ENCODE peak calls at places on chromosomes 3 and 15, in six cellular contexts. One of them, this sample, is unnamed.

GRCh38 chr15:78791357-78791756 is 19.9 kb downstream of the ADAMTS7 start:
- DNase-seq in A673: no peak
- DNase-seq in HFF-Myc: no peak
- DNase-seq in fibroblast of lung: no peak
- DNase-seq in HepG2: no peak
- DNase-seq in GM12865: no peak
- DNase-seq in this sample: no peak

GRCh38 chr3:13069495-13069894 is 3.7 kb downstream of the IQSEC1 start:
- DNase-seq in fibroblast of lung: no peak
- DNase-seq in HFF-Myc: no peak
- DNase-seq in A673: no peak
- DNase-seq in GM12865: peak
- DNase-seq in HepG2: no peak
- DNase-seq in this sample: no peak

GRCh38 chr3:76972624-76973296 is 67.1 kb upstream of the ROBO2 start:
- DNase-seq in A673: no peak
- DNase-seq in fibroblast of lung: no peak
- DNase-seq in HepG2: peak
- DNase-seq in GM12865: no peak
- DNase-seq in HFF-Myc: no peak
- DNase-seq in this sample: no peak

GRCh38 chr15:100224206-100225185 is 117.3 kb downstream of the ADAMTS17 start:
- DNase-seq in GM12865: no peak
- DNase-seq in HepG2: no peak
- DNase-seq in A673: no peak
- DNase-seq in HFF-Myc: no peak
- DNase-seq in fibroblast of lung: peak
- DNase-seq in this sample: no peak

GRCh38 chr3:99781761-99782160 is 35.9 kb upstream of the CMSS1 start:
- DNase-seq in fibroblast of lung: peak
- DNase-seq in HepG2: no peak
- DNase-seq in A673: no peak
- DNase-seq in HFF-Myc: no peak
- DNase-seq in GM12865: no peak
- DNase-seq in this sample: no peak

GRCh38 chr3:58588030-58588614 is 10.9 kb upstream of the FAM107A start:
- DNase-seq in GM12865: peak
- DNase-seq in fibroblast of lung: peak
- DNase-seq in A673: peak
- DNase-seq in HFF-Myc: no peak
- DNase-seq in HepG2: no peak
- DNase-seq in this sample: no peak

GRCh38 chr3:45988100-45988761 is 7.4 kb downstream of the FYCO1 start:
- DNase-seq in GM12865: no peak
- DNase-seq in fibroblast of lung: peak
- DNase-seq in A673: no peak
- DNase-seq in HFF-Myc: no peak
- DNase-seq in HepG2: no peak
- DNase-seq in this sample: no peak

GRCh38 chr3:55662683-55663082 is 175.6 kb upstream of the WNT5A start:
- DNase-seq in GM12865: no peak
- DNase-seq in HepG2: no peak
- DNase-seq in fibroblast of lung: peak
- DNase-seq in A673: no peak
- DNase-seq in HFF-Myc: no peak
- DNase-seq in this sample: peak

GRCh38 chr15:38299216-38299615 is 46.6 kb downstream of the SPRED1 start:
- DNase-seq in GM12865: no peak
- DNase-seq in fibroblast of lung: peak
- DNase-seq in HepG2: no peak
- DNase-seq in A673: no peak
- DNase-seq in HFF-Myc: peak
- DNase-seq in this sample: peak

GRCh38 chr3:42090973-42091731 is at the start of gene TRAK1:
- DNase-seq in A673: no peak
- DNase-seq in fibroblast of lung: peak
- DNase-seq in GM12865: no peak
- DNase-seq in HFF-Myc: no peak
- DNase-seq in HepG2: no peak
- DNase-seq in this sample: no peak
- H3K4me3 ChIP-seq in A673: no peak
- H3K4me3 ChIP-seq in fibroblast of lung: no peak
- H3K4me3 ChIP-seq in GM12865: no peak
- H3K4me3 ChIP-seq in HFF-Myc: no peak
- H3K4me3 ChIP-seq in HepG2: no peak
- H3K4me3 ChIP-seq in this sample: no peak

DNA sequence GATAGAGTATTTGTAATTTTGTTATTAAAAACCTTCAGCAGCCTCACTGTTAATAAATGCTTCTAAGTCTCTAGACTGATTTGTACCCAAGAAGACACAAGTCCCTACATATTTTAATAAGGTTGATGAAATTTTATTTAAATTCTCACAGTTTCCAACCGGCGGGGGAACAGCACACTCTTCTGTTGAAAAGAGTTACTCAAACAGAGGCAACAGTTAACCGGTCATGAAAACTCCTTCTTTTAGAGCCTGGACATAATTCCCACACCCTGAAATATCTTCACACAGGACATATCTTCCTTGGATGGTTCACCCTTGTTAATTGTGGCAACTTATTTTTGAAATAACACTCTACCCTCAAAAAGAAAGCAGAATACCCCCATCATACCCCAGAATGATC is 278.8 kb downstream of the FOXP1 start:
- DNase-seq in HFF-Myc: no peak
- DNase-seq in GM12865: no peak
- DNase-seq in A673: peak
- DNase-seq in fibroblast of lung: no peak
- DNase-seq in HepG2: peak
- DNase-seq in this sample: no peak
- TF ChIP-seq CTCF in HFF-Myc: no peak
- TF ChIP-seq CTCF in GM12865: no peak
- TF ChIP-seq CTCF in A673: peak
- TF ChIP-seq CTCF in fibroblast of lung: peak
- TF ChIP-seq CTCF in HepG2: peak
- TF ChIP-seq CTCF in this sample: no peak

DNA sequence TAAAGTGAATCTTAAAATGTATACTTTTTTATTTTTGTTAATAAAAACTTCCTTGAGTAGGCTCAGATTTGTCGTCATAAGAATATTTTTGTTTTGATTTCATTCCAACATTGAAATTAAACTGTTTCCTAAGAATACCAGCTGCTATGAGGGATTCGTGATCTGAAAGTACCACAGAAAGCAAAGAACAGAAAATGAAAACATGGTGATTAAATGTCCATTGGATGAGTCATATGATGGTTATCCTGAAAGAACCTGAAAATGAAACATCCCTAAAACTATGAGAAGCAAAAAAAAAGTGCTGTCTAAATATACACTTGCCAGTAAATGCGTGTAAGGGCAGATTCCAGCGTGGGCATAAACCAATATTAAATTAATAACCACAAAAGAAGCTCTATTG is 143.8 kb downstream of the GMNC start:
- DNase-seq in A673: no peak
- DNase-seq in GM12865: no peak
- DNase-seq in fibroblast of lung: peak
- DNase-seq in HepG2: no peak
- DNase-seq in HFF-Myc: no peak
- DNase-seq in this sample: peak
- H3K4me3 ChIP-seq in A673: no peak
- H3K4me3 ChIP-seq in GM12865: no peak
- H3K4me3 ChIP-seq in fibroblast of lung: peak
- H3K4me3 ChIP-seq in HepG2: no peak
- H3K4me3 ChIP-seq in HFF-Myc: no peak
- H3K4me3 ChIP-seq in this sample: no peak

DNA sequence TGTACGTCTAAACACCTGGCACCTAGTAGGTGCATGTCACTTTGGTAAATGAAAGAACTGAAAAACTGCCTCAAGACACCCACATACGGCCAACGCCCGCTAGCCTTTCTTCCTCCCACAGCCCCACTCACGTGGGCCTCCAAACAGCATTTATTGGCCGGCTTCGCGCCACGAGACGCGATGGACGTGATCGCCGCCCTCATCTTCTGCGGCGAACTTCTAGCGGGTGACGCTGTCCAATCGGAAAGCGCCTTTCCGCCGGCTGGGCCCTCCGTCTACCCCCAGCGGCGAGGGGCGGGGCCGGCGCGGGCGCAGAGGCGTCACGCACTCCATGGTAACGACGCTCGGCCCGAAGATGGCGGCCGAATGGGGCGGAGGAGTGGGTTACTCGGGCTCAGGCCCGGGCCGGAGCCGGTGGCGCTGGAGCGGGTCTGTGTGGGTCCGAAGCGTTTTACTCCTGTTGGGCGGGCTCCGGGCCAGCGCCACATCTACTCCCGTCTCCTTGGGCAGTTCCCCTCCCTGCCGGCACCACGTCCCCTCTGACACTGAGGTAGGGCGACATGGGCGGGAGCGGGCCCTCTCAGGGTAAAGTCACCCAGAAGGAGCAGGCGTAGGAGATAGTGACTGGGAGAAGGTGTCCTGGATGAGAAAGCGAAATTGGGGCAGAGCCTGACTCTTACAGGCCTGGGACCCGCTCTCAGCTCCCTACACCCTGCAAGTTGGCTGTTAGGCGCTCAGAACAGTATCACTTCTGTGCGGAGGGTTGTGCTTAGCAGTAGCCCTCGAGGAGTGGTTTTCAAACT is at the start of gene LMLN:
- DNase-seq in A673: peak
- DNase-seq in fibroblast of lung: peak
- DNase-seq in GM12865: peak
- DNase-seq in HepG2: peak
- DNase-seq in HFF-Myc: peak
- DNase-seq in this sample: peak
- TF ChIP-seq CTCF in A673: no peak
- TF ChIP-seq CTCF in fibroblast of lung: no peak
- TF ChIP-seq CTCF in GM12865: no peak
- TF ChIP-seq CTCF in HepG2: no peak
- TF ChIP-seq CTCF in HFF-Myc: no peak
- TF ChIP-seq CTCF in this sample: no peak

GRCh38 chr15:47415539-47415971 is 301.8 kb upstream of the SEMA6D start:
- DNase-seq in GM12865: no peak
- DNase-seq in A673: peak
- DNase-seq in fibroblast of lung: peak
- DNase-seq in HepG2: peak
- DNase-seq in HFF-Myc: no peak
- DNase-seq in this sample: no peak
- H3K4me3 ChIP-seq in GM12865: no peak
- H3K4me3 ChIP-seq in A673: peak
- H3K4me3 ChIP-seq in fibroblast of lung: no peak
- H3K4me3 ChIP-seq in HepG2: no peak
- H3K4me3 ChIP-seq in HFF-Myc: no peak
- H3K4me3 ChIP-seq in this sample: no peak

DNA sequence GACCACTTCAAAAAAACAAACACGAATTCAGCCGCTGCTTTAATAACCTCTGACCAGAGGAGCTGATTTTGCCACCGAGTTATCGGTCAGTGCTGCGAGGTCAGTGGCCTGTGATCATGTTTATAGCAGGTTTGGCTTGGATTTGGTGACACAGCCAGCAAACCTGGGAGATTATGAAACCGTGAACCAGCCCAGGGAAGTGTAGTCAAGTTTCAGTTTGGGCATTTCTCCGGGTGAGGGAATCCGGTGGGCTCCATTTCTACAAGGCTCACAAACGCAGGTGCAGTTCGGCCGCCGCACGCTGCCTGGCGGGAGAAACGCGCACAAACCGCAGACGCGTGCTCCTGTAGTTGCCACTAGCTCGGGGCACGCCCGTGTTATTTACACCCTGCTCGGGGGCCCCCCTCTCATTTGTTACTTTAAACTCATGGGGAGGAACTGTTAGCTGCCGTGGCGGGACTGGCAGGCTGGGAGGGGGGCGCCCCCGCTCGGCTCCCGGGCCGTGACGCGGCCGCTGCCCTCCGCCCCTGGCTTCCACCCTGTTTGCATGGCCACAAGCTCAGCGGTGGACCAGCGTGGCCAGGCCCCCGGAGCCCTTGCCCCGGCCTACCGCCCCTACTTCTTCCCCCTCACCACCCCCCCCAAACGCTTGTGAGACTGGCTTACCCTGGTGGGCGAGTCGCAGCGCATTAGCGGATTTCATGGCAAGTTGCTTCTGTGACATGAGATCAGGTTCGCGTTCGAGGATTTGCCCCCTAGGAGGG is 13.6 kb upstream of the ONECUT1 start:
- DNase-seq in A673: no peak
- DNase-seq in fibroblast of lung: no peak
- DNase-seq in GM12865: no peak
- DNase-seq in HepG2: no peak
- DNase-seq in HFF-Myc: no peak
- DNase-seq in this sample: no peak
- TF ChIP-seq CTCF in A673: no peak
- TF ChIP-seq CTCF in fibroblast of lung: no peak
- TF ChIP-seq CTCF in GM12865: no peak
- TF ChIP-seq CTCF in HepG2: peak
- TF ChIP-seq CTCF in HFF-Myc: no peak
- TF ChIP-seq CTCF in this sample: no peak

GRCh38 chr3:44647771-44648170 is 761 bp upstream of the ZNF35 start:
- DNase-seq in fibroblast of lung: no peak
- DNase-seq in A673: no peak
- DNase-seq in HFF-Myc: no peak
- DNase-seq in HepG2: no peak
- DNase-seq in GM12865: no peak
- DNase-seq in this sample: no peak
- H3K4me3 ChIP-seq in fibroblast of lung: peak
- H3K4me3 ChIP-seq in A673: peak
- H3K4me3 ChIP-seq in HFF-Myc: no peak
- H3K4me3 ChIP-seq in HepG2: no peak
- H3K4me3 ChIP-seq in GM12865: peak
- H3K4me3 ChIP-seq in this sample: no peak

GRCh38 chr3:57004154-57004730 is 56.2 kb upstream of the SPATA12 start:
- DNase-seq in A673: no peak
- DNase-seq in fibroblast of lung: no peak
- DNase-seq in HepG2: no peak
- DNase-seq in HFF-Myc: no peak
- DNase-seq in GM12865: no peak
- DNase-seq in this sample: no peak

GRCh38 chr3:57009367-57009766 is 51.1 kb upstream of the SPATA12 start:
- DNase-seq in fibroblast of lung: no peak
- DNase-seq in A673: no peak
- DNase-seq in GM12865: no peak
- DNase-seq in HepG2: no peak
- DNase-seq in HFF-Myc: no peak
- DNase-seq in this sample: no peak

GRCh38 chr3:57006048-57006709 is 54.3 kb upstream of the SPATA12 start:
- DNase-seq in HepG2: no peak
- DNase-seq in fibroblast of lung: no peak
- DNase-seq in A673: no peak
- DNase-seq in GM12865: no peak
- DNase-seq in HFF-Myc: no peak
- DNase-seq in this sample: no peak

GRCh38 chr3:57007513-57008415 is 52.7 kb upstream of the SPATA12 start:
- DNase-seq in GM12865: no peak
- DNase-seq in HepG2: no peak
- DNase-seq in HFF-Myc: peak
- DNase-seq in A673: no peak
- DNase-seq in fibroblast of lung: peak
- DNase-seq in this sample: peak

DNA sequence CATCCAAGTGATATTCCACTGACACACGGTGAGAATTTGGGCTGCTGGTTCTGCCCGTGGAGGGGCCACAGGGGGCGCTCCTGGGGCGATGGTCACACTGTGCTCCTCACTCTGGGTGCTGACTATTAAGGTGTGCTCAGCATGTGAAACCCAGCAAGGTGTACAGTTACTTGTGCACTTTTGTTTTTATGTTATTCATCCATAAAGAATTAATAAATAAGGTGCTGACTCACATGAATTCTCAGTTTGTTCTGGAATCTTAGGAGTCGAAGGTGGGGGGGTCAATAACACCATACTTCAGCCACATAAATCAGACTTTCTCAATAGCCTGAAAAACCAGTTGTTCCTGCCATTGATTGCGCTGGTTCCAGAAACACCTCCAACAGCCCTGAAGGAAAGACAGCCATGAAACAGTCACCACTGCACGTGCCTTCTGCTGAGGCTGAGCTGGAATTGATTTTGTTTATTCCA is 53.5 kb upstream of the SPATA12 start:
- DNase-seq in fibroblast of lung: peak
- DNase-seq in GM12865: no peak
- DNase-seq in HFF-Myc: no peak
- DNase-seq in A673: no peak
- DNase-seq in HepG2: no peak
- DNase-seq in this sample: no peak
- TF ChIP-seq CTCF in fibroblast of lung: peak
- TF ChIP-seq CTCF in GM12865: peak
- TF ChIP-seq CTCF in HFF-Myc: peak
- TF ChIP-seq CTCF in A673: no peak
- TF ChIP-seq CTCF in HepG2: peak
- TF ChIP-seq CTCF in this sample: peak

This sample was measured in AG04449.